ENCODE peak calls at places on chromosomes 16 and 17, in four cellular contexts. R is IMR-90, V is HepG2, F is K562. S is an unnamed sample.

GRCh38 chr17:74823176-74823495 is 36.5 kb downstream of the GRIN2C start:
- DNase-seq in R (no peak), V (no peak), F (no peak), S (no peak)

GRCh38 chr16:50974438-50975036 is 176.5 kb downstream of the SALL1 start:
- DNase-seq in R (no peak), V (no peak), F (no peak), S (no peak)

GRCh38 chr16:10039220-10040096 is 142.8 kb downstream of the GRIN2A start:
- DNase-seq in R (no peak), V (no peak), F (no peak), S (peak)

GRCh38 chr17:77144227-77144626 is 3.5 kb downstream of the SEC14L1 start:
- DNase-seq in R (no peak), V (no peak), F (no peak), S (no peak)

GRCh38 chr16:28846933-28847273 is 755 bp upstream of the TUFM start:
- DNase-seq in R (peak), V (no peak), F (no peak), S (no peak)

GRCh38 chr17:48615963-48616718 is 1.0 kb upstream of the HOXB8 start:
- DNase-seq in R (no peak), V (no peak), F (no peak), S (no peak)

GRCh38 chr16:303760-304505 is 21.0 kb downstream of the PDIA2 start:
- DNase-seq in R (no peak), V (no peak), F (no peak), S (no peak)

GRCh38 chr17:63042443-63042842 is 76.4 kb downstream of the TANC2 start:
- DNase-seq in R (no peak), V (no peak), F (no peak), S (no peak)

GRCh38 chr17:49022391-49022941 is 25.3 kb downstream of the IGF2BP1 start:
- DNase-seq in R (peak), V (peak), F (no peak), S (no peak)

GRCh38 chr16:30017277-30017656 is 5.7 kb upstream of the C16orf92 start:
- DNase-seq in R (no peak), V (no peak), F (no peak), S (no peak)

GRCh38 chr17:2398655-2399571 is 1.9 kb downstream of the MNT start:
- DNase-seq in R (peak), V (peak), F (peak), S (no peak)

GRCh38 chr16:31274831-31275816 is 15.3 kb downstream of the ITGAM start:
- DNase-seq in R (no peak), V (no peak), F (no peak), S (no peak)

GRCh38 chr17:39000021-39000601 is 32.9 kb upstream of the FBXO47 start:
- DNase-seq in R (peak), V (no peak), F (no peak), S (no peak)

GRCh38 chr17:38996660-38997337 is 29.6 kb upstream of the FBXO47 start:
- DNase-seq in R (no peak), V (no peak), F (no peak), S (no peak)

GRCh38 chr17:39002991-39003715 is 36.0 kb upstream of the FBXO47 start:
- DNase-seq in R (no peak), V (no peak), F (peak), S (no peak)

DNA sequence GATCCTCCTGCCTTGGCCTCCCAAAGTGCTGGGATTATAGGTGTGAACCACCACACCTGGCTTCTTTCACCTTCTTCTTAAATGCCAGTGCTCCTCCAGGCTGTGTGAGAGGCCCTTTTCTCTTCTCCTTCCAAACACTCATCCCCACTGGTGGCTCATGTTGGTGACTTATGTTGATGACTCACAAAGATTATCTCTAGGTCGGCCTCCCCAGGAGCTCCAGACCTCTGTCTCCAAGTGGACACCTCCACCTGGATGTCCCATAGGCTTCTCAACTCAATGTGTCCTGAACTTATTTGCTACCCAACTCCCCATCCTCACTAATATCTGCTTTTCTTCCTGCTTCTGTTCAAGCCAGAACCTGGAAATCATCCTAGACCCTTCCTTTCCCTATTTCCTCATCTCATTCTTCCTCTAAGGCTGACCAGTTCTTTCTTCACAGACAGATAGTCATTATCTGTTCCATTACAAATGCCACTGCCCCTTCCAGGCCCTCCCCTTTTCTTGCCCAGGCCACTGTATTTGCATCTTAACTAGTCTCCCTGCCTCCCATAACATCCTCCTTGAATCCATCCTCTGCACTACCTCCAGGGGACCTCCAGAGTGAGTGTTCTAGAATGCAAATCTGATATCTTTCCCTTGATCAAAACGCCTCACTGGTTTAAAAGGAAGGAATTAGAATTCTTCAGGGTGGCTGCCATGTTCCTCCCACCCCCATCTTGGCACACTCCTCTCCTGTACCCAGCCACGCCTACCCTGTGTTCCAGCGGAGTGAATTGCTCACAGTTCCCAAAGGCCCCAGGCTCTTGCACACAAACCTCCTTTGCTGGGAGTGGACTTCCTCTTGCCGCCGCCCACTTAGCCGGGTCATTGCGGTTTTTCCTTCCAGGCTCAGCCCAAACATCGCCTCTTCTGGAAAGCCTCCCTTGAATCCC is 34.8 kb upstream of the FBXO47 start:
- DNase-seq in R (peak), V (no peak), F (peak), S (no peak)
- TF ChIP-seq BHLHE40 in R (no peak), V (no peak), F (no peak), S (no peak)

GRCh38 chr17:14784997-14785696 is 480.0 kb downstream of the PMP22 start:
- DNase-seq in R (no peak), V (peak), F (no peak), S (no peak)
- TF ChIP-seq BHLHE40 in R (no peak), V (no peak), F (no peak), S (no peak)

GRCh38 chr16:57070424-57070823 is 22.0 kb upstream of the CPNE2 start:
- DNase-seq in R (no peak), V (no peak), F (no peak), S (no peak)
- TF ChIP-seq BHLHE40 in R (no peak), V (no peak), F (no peak), S (no peak)

GRCh38 chr16:3074860-3075545 is 9.6 kb downstream of the IL32 start:
- DNase-seq in R (no peak), V (no peak), F (no peak), S (no peak)
- TF ChIP-seq BHLHE40 in R (no peak), V (no peak), F (no peak), S (no peak)

DNA sequence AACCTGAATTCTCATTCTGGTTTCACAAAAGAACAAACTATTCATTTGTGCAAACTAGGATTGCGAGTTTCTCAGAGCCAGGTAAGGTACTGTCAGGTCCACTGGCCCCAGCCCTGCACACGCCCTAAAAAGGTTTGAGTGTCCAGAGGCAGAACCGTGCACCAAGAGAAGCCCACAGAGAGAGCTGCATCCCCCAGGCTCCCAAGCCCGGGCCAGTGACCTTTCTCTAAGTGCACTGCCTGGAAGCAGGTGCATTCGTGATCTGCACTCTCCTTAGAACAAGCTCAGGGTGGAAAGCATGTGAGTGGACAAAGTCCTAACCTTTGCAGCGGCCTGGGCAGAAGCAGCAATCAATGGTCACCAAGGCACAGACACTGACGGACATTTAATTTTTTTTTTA is 26.8 kb downstream of the MEAK7 start:
- DNase-seq in R (no peak), V (no peak), F (no peak), S (no peak)
- TF ChIP-seq BHLHE40 in R (no peak), V (no peak), F (no peak), S (no peak)

S was measured in HEK293T.